ENCODE peak calls at places on chromosomes 7 and 10, in four cellular contexts. S is K562, E is GM12878, N is HepG2. P is an unnamed sample.

GRCh38 chr10:102554531-102554930 is 50.8 kb downstream of the SUFU start:
- DNase-seq in S (no peak), E (no peak), N (no peak), P (no peak)

GRCh38 chr7:1848911-1849311 is 178.8 kb downstream of the ELFN1 start:
- DNase-seq in S (no peak), E (no peak), N (no peak), P (no peak)

GRCh38 chr7:158684329-158684728 is 20.3 kb downstream of the NCAPG2 start:
- DNase-seq in S (no peak), E (no peak), N (no peak), P (no peak)

GRCh38 chr10:87053121-87053520 is 33.0 kb downstream of the FAM25A start:
- DNase-seq in S (no peak), E (no peak), N (no peak), P (no peak)

GRCh38 chr10:69633673-69634635 is 3.9 kb downstream of the FAM241B start:
- DNase-seq in S (no peak), E (no peak), N (no peak), P (no peak)

GRCh38 chr10:16565604-16566003 is 43.9 kb upstream of the C1QL3 start:
- DNase-seq in S (no peak), E (no peak), N (no peak), P (no peak)

GRCh38 chr7:51817694-51818093 is 501.1 kb upstream of the COBL start:
- DNase-seq in S (no peak), E (no peak), N (no peak), P (no peak)

GRCh38 chr7:72805526-72806494 is 22.2 kb downstream of the TYW1B start:
- DNase-seq in S (peak), E (no peak), N (peak), P (no peak)

GRCh38 chr7:34939175-34939574 is 98.1 kb downstream of the DPY19L1 start:
- DNase-seq in S (no peak), E (no peak), N (peak), P (no peak)

GRCh38 chr10:118259288-118259906 is 82.7 kb downstream of the FAM204A start:
- DNase-seq in S (peak), E (no peak), N (peak), P (peak)

GRCh38 chr7:149414745-149415390 is 46.0 kb downstream of the ZNF777 start:
- DNase-seq in S (no peak), E (no peak), N (no peak), P (peak)

GRCh38 chr10:72953687-72954086 is 919 bp downstream of the PLA2G12B start:
- DNase-seq in S (no peak), E (no peak), N (peak), P (peak)

GRCh38 chr7:113268757-113269156 is 150.4 kb upstream of the SMIM30 start:
- DNase-seq in S (no peak), E (no peak), N (no peak), P (no peak)

GRCh38 chr10:28841625-28842024 is 164.3 kb downstream of the BAMBI start:
- DNase-seq in S (no peak), E (no peak), N (no peak), P (no peak)

GRCh38 chr7:130387628-130388403 is 7.5 kb downstream of the CPA1 start:
- DNase-seq in S (no peak), E (no peak), N (no peak), P (no peak)
- TF ChIP-seq SP1 in S (no peak), E (no peak), N (no peak), P (no peak)

GRCh38 chr10:124078714-124079113 is 14.7 kb downstream of the CHST15 start:
- DNase-seq in S (no peak), E (no peak), N (no peak), P (no peak)

GRCh38 chr10:124081547-124082140 is 11.8 kb downstream of the CHST15 start:
- DNase-seq in S (no peak), E (no peak), N (no peak), P (no peak)

GRCh38 chr10:124078028-124078427 is 15.4 kb downstream of the CHST15 start:
- DNase-seq in S (no peak), E (no peak), N (no peak), P (no peak)

GRCh38 chr10:124077216-124077615 is 16.2 kb downstream of the CHST15 start:
- DNase-seq in S (no peak), E (no peak), N (no peak), P (no peak)

GRCh38 chr10:124079864-124080263 is 13.5 kb downstream of the CHST15 start:
- DNase-seq in S (no peak), E (no peak), N (no peak), P (no peak)
- TF ChIP-seq CREM in S (no peak), E (no peak), N (no peak), P (no peak)

GRCh38 chr10:74502963-74503608 is 323.3 kb upstream of the KAT6B start:
- DNase-seq in S (no peak), E (peak), N (peak), P (no peak)
- TF ChIP-seq SP1 in S (no peak), E (no peak), N (no peak), P (no peak)

GRCh38 chr10:94042001-94042813 is 48.5 kb downstream of the PLCE1 start:
- DNase-seq in S (no peak), E (peak), N (no peak), P (no peak)
- TF ChIP-seq CREM in S (no peak), E (no peak), N (no peak), P (no peak)

DNA sequence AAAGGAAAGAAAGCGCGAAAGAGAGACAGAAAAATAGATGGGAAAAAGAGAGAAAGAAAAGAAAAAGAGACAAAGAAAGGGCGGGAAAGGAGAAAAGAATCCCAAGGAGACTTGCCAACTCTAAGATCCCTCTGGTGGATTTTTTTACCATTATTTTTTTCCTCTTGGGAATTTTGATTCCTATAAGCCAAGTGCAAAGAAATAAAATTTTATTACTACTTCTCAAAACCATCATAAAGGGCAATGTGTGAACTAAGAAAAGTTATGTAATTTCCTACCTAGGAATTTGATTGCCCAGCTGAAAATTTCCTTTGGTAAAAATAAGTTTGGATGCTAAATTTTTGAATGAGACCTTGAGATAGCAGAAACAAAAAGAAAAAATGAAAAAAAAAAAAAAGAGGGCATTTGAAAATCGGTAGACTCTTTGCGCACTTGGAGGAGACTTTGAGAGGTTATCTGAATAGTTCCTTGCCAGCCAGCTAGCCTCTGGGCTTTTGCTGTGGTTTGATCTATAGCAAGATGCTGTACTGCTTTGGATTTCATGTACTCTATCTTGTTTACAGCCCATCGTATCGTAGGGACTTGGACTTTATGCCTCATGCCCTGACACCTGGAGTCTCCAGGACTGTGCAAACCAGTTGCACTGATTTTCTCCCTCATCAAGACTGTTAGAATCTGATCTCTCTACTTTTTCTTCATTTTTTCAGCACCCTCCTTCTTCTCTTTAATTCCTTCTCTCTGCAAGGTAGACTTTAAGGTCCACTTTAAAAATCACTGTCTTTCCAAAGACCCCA is 535.4 kb upstream of the MKI67 start:
- DNase-seq in S (no peak), E (no peak), N (no peak), P (no peak)
- TF ChIP-seq SP1 in S (no peak), E (no peak), N (no peak), P (no peak)

P was measured in WTC11.